ENCODE peak calls at places on chromosomes 6 and 20, in seven cellular contexts. One of them, this sample, is unnamed.

GRCh38 chr6:20686142-20686541 is 151.9 kb downstream of the CDKAL1 start:
- DNase-seq in colonic mucosa: no peak
- DNase-seq in A549: peak; percentile 10
- DNase-seq in right atrium auricular region: no peak
- DNase-seq in H1: no peak
- DNase-seq in cardiac muscle cell: no peak
- DNase-seq in uterus: no peak
- DNase-seq in this sample: no peak

GRCh38 chr6:155190667-155191066 is 73.1 kb upstream of the CLDN20 start:
- DNase-seq in colonic mucosa: no peak
- DNase-seq in A549: no peak
- DNase-seq in right atrium auricular region: no peak
- DNase-seq in H1: no peak
- DNase-seq in cardiac muscle cell: no peak
- DNase-seq in uterus: no peak
- DNase-seq in this sample: no peak

GRCh38 chr20:47989957-47990356 is 204.7 kb upstream of the SULF2 start:
- DNase-seq in colonic mucosa: peak; percentile 43
- DNase-seq in A549: no peak
- DNase-seq in right atrium auricular region: no peak
- DNase-seq in H1: no peak
- DNase-seq in cardiac muscle cell: no peak
- DNase-seq in uterus: no peak
- DNase-seq in this sample: no peak

GRCh38 chr6:121430514-121431460 is 4.7 kb upstream of the GJA1 start:
- DNase-seq in colonic mucosa: no peak
- DNase-seq in A549: peak; percentile 59
- DNase-seq in right atrium auricular region: no peak
- DNase-seq in H1: no peak
- DNase-seq in cardiac muscle cell: peak; percentile 46
- DNase-seq in uterus: no peak
- DNase-seq in this sample: no peak

GRCh38 chr6:72861935-72862432 is 240.1 kb downstream of the KCNQ5 start:
- DNase-seq in colonic mucosa: no peak
- DNase-seq in A549: no peak
- DNase-seq in right atrium auricular region: no peak
- DNase-seq in H1: no peak
- DNase-seq in cardiac muscle cell: peak; percentile 12
- DNase-seq in uterus: no peak
- DNase-seq in this sample: no peak

GRCh38 chr20:3115190-3116107 is 30.9 kb upstream of the AVP start:
- DNase-seq in colonic mucosa: no peak
- DNase-seq in A549: peak; percentile 77
- DNase-seq in right atrium auricular region: no peak
- DNase-seq in H1: peak; percentile 64
- DNase-seq in cardiac muscle cell: peak; percentile 68
- DNase-seq in uterus: peak; percentile 27
- DNase-seq in this sample: no peak

GRCh38 chr6:33869826-33870423 is 66.1 kb upstream of the MLN start:
- DNase-seq in colonic mucosa: no peak
- DNase-seq in A549: no peak
- DNase-seq in right atrium auricular region: no peak
- DNase-seq in H1: peak; percentile 56
- DNase-seq in cardiac muscle cell: no peak
- DNase-seq in uterus: no peak
- DNase-seq in this sample: no peak

GRCh38 chr6:4774715-4775590 is 1.3 kb upstream of the CDYL start:
- DNase-seq in colonic mucosa: peak; percentile 47
- DNase-seq in A549: no peak
- DNase-seq in right atrium auricular region: no peak
- DNase-seq in H1: peak; percentile 73
- DNase-seq in cardiac muscle cell: peak; percentile 59
- DNase-seq in uterus: no peak
- DNase-seq in this sample: no peak

GRCh38 chr6:170439366-170440351 is 113.4 kb downstream of the PSMB1 start:
- DNase-seq in colonic mucosa: no peak
- DNase-seq in A549: no peak
- DNase-seq in right atrium auricular region: no peak
- DNase-seq in H1: no peak
- DNase-seq in cardiac muscle cell: no peak
- DNase-seq in uterus: peak; percentile 9
- DNase-seq in this sample: no peak

GRCh38 chr6:151109361-151109760 is 130.4 kb upstream of the AKAP12 start:
- DNase-seq in colonic mucosa: no peak
- DNase-seq in A549: no peak
- DNase-seq in right atrium auricular region: no peak
- DNase-seq in H1: no peak
- DNase-seq in cardiac muscle cell: no peak
- DNase-seq in uterus: no peak
- DNase-seq in this sample: no peak

DNA sequence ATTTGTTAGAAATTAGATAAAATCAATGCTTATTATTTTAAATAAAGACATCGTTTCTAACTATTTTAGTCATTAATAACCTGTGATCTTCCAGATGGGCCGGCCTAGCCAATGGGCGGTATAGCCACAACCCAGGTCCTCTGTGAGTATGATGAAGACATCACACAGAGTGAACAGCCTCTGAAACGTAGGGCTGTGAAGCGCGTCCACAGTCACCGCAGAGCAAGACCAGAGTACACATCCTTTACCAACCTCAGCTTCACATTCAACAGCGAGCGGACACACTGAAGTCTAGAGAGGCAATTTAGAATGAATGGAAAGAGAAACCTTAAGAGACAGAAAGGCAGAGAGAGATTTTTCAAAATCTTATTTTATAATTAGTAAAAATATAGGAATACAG is 125.0 kb upstream of the RPS6KA2 start:
- DNase-seq in colonic mucosa: no peak
- DNase-seq in A549: no peak
- DNase-seq in right atrium auricular region: no peak
- DNase-seq in H1: no peak
- DNase-seq in cardiac muscle cell: no peak
- DNase-seq in uterus: no peak
- DNase-seq in this sample: no peak
- H3K4me3 ChIP-seq in colonic mucosa: no peak overlapping the region
- H3K4me3 ChIP-seq in A549: no peak overlapping the region
- H3K4me3 ChIP-seq in right atrium auricular region: no peak overlapping the region
- H3K4me3 ChIP-seq in H1: no peak overlapping the region
- H3K4me3 ChIP-seq in cardiac muscle cell: no peak overlapping the region
- H3K4me3 ChIP-seq in uterus: no peak overlapping the region
- H3K4me3 ChIP-seq in this sample: no peak overlapping the region

GRCh38 chr20:54209216-54209813 is 1.4 kb downstream of the PFDN4 start:
- DNase-seq in colonic mucosa: no peak
- DNase-seq in A549: no peak
- DNase-seq in right atrium auricular region: no peak
- DNase-seq in H1: no peak
- DNase-seq in cardiac muscle cell: no peak
- DNase-seq in uterus: no peak
- DNase-seq in this sample: no peak
- H3K27ac ChIP-seq in colonic mucosa: no peak overlapping the region
- H3K27ac ChIP-seq in A549: peak overlapping the region; percentile 97
- H3K27ac ChIP-seq in right atrium auricular region: no peak overlapping the region
- H3K27ac ChIP-seq in H1: no peak overlapping the region
- H3K27ac ChIP-seq in cardiac muscle cell: no peak overlapping the region
- H3K27ac ChIP-seq in uterus: no peak overlapping the region
- H3K27ac ChIP-seq in this sample: no peak overlapping the region

GRCh38 chr6:41503435-41503768 is 42.8 kb upstream of the FOXP4 start:
- DNase-seq in colonic mucosa: no peak
- DNase-seq in A549: no peak
- DNase-seq in right atrium auricular region: no peak
- DNase-seq in H1: no peak
- DNase-seq in cardiac muscle cell: no peak
- DNase-seq in uterus: no peak
- DNase-seq in this sample: no peak
- H3K4me3 ChIP-seq in colonic mucosa: no peak overlapping the region
- H3K4me3 ChIP-seq in A549: peak overlapping the region; percentile 54
- H3K4me3 ChIP-seq in right atrium auricular region: no peak overlapping the region
- H3K4me3 ChIP-seq in H1: peak overlapping the region; percentile 30
- H3K4me3 ChIP-seq in cardiac muscle cell: no peak overlapping the region
- H3K4me3 ChIP-seq in uterus: no peak overlapping the region
- H3K4me3 ChIP-seq in this sample: peak overlapping the region; percentile 19

DNA sequence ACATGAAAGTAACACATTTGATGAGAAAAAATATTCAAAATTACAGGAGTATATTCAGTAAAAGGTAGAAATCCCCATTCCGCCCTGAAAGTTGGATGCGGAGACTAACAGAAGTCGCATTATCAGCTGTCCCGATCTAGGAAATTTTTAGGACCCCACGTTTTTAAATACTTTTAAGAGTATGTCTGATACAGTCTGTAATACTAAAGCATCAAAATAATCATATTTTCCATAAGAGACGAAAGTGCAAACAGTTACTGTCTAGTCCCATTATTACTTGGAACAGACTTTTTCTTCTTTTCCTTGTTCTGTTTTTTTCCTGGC is 642 bp downstream of the PLAGL1 start:
- DNase-seq in colonic mucosa: no peak
- DNase-seq in A549: no peak
- DNase-seq in right atrium auricular region: no peak
- DNase-seq in H1: no peak
- DNase-seq in cardiac muscle cell: no peak
- DNase-seq in uterus: no peak
- DNase-seq in this sample: no peak
- H3K27ac ChIP-seq in colonic mucosa: peak overlapping the region; percentile 70
- H3K27ac ChIP-seq in A549: peak overlapping the region; percentile 89
- H3K27ac ChIP-seq in right atrium auricular region: peak overlapping the region; percentile 70
- H3K27ac ChIP-seq in H1: no peak overlapping the region
- H3K27ac ChIP-seq in cardiac muscle cell: no peak overlapping the region
- H3K27ac ChIP-seq in uterus: peak overlapping the region; percentile 75
- H3K27ac ChIP-seq in this sample: peak overlapping the region; percentile 17

DNA sequence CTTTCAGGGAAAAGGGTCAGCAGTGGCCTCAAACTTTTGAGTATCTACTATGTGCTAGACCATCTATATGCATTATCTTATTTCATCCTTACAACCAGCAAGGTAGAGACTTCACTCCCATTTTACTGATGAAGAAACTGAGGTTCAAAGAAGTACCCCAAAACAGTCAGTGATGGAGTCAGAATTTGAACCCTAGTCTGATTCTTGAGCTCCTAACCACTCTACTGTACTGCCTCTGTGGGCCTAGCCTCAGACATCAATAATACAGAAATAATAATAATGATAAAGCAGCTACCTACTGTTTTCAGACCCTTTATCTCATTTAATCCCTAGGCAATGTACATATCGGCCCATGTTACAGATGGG is 8.4 kb downstream of the ADA start:
- DNase-seq in colonic mucosa: no peak
- DNase-seq in A549: no peak
- DNase-seq in right atrium auricular region: no peak
- DNase-seq in H1: no peak
- DNase-seq in cardiac muscle cell: no peak
- DNase-seq in uterus: no peak
- DNase-seq in this sample: no peak
- H3K4me3 ChIP-seq in colonic mucosa: no peak overlapping the region
- H3K4me3 ChIP-seq in A549: no peak overlapping the region
- H3K4me3 ChIP-seq in right atrium auricular region: peak overlapping the region; percentile 16
- H3K4me3 ChIP-seq in H1: no peak overlapping the region
- H3K4me3 ChIP-seq in cardiac muscle cell: no peak overlapping the region
- H3K4me3 ChIP-seq in uterus: no peak overlapping the region
- H3K4me3 ChIP-seq in this sample: no peak overlapping the region

GRCh38 chr6:119334535-119335264 is 14.9 kb downstream of the MAN1A1 start:
- DNase-seq in colonic mucosa: no peak
- DNase-seq in A549: no peak
- DNase-seq in right atrium auricular region: no peak
- DNase-seq in H1: no peak
- DNase-seq in cardiac muscle cell: no peak
- DNase-seq in uterus: no peak
- DNase-seq in this sample: no peak
- H3K27ac ChIP-seq in colonic mucosa: no peak overlapping the region
- H3K27ac ChIP-seq in A549: no peak overlapping the region
- H3K27ac ChIP-seq in right atrium auricular region: peak overlapping the region; percentile 33
- H3K27ac ChIP-seq in H1: no peak overlapping the region
- H3K27ac ChIP-seq in cardiac muscle cell: no peak overlapping the region
- H3K27ac ChIP-seq in uterus: no peak overlapping the region
- H3K27ac ChIP-seq in this sample: no peak overlapping the region

DNA sequence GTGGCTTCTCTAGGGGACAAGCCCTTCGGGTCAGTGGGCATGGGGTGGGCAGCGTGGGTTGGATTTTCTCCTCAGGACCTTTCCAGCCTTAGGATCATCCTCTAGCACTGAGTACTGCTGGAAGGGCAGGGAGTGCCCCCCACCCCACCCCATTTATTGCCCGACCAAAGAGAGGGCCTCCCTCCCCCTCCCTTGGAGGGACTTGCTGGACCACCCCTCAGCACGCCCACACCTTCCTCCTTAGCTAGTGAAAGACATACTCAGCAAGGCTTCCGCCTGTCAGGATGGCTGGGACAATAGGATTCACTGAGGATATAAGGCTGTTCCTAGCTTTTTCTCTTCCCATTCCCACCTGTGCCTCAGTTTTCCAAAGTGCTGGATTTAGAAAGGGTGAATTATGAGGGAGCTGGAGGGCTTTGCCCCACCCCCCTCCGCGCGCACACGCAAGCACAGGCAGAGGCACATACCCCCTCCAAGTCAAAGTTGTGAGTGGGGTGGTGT is 859 bp upstream of the SLC29A1 start:
- DNase-seq in colonic mucosa: no peak
- DNase-seq in A549: no peak
- DNase-seq in right atrium auricular region: no peak
- DNase-seq in H1: no peak
- DNase-seq in cardiac muscle cell: no peak
- DNase-seq in uterus: no peak
- DNase-seq in this sample: no peak
- H3K4me3 ChIP-seq in colonic mucosa: peak overlapping the region; percentile 67
- H3K4me3 ChIP-seq in A549: peak overlapping the region; percentile 60
- H3K4me3 ChIP-seq in right atrium auricular region: peak overlapping the region; percentile 67
- H3K4me3 ChIP-seq in H1: peak overlapping the region; percentile 40
- H3K4me3 ChIP-seq in cardiac muscle cell: no peak overlapping the region
- H3K4me3 ChIP-seq in uterus: peak overlapping the region; percentile 36
- H3K4me3 ChIP-seq in this sample: no peak overlapping the region

GRCh38 chr6:75249837-75250236 is 6.2 kb upstream of the COX7A2 start:
- DNase-seq in colonic mucosa: no peak
- DNase-seq in A549: no peak
- DNase-seq in right atrium auricular region: no peak
- DNase-seq in H1: no peak
- DNase-seq in cardiac muscle cell: no peak
- DNase-seq in uterus: no peak
- DNase-seq in this sample: no peak

GRCh38 chr6:75246386-75246785 is 2.8 kb upstream of the COX7A2 start:
- DNase-seq in colonic mucosa: no peak
- DNase-seq in A549: no peak
- DNase-seq in right atrium auricular region: no peak
- DNase-seq in H1: no peak
- DNase-seq in cardiac muscle cell: no peak
- DNase-seq in uterus: no peak
- DNase-seq in this sample: no peak

GRCh38 chr6:75243333-75244062 is at the start of gene COX7A2:
- DNase-seq in colonic mucosa: peak; percentile 94
- DNase-seq in A549: peak; percentile 97
- DNase-seq in right atrium auricular region: peak; percentile 95
- DNase-seq in H1: peak; percentile 83
- DNase-seq in cardiac muscle cell: peak; percentile 96
- DNase-seq in uterus: peak; percentile 86
- DNase-seq in this sample: peak; percentile 83

DNA sequence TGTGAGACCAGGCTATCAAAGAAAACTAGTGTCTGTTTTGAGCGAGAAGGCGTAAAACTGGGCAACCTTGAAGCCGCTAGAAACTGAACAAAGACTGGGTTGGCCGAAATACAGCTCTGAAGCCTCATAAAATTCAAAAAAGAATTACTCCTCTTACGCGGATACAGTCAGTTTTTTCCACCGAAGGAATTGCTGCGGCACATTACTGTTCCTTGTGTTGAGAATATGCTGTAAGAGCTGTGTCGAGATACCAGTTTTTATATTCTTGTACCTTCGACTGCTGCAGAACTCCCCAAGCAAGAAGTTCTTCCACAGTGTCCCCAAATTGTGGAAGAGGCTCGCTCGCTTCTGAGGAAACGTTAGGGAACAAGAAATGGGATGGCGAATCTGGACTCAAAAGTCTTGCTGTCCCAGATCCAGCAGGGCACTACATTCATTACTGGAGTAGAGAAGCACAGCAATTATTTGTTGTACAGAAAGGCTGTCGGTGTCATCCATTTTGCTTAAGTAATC is 518 bp upstream of the COX7A2 start:
- DNase-seq in colonic mucosa: peak; percentile 23
- DNase-seq in A549: no peak
- DNase-seq in right atrium auricular region: no peak
- DNase-seq in H1: no peak
- DNase-seq in cardiac muscle cell: no peak
- DNase-seq in uterus: no peak
- DNase-seq in this sample: no peak
- H3K27ac ChIP-seq in colonic mucosa: peak overlapping the region; percentile 91
- H3K27ac ChIP-seq in A549: peak overlapping the region; percentile 96
- H3K27ac ChIP-seq in right atrium auricular region: peak overlapping the region; percentile 92
- H3K27ac ChIP-seq in H1: peak overlapping the region; percentile 52
- H3K27ac ChIP-seq in cardiac muscle cell: peak overlapping the region; percentile 90
- H3K27ac ChIP-seq in uterus: peak overlapping the region; percentile 92
- H3K27ac ChIP-seq in this sample: peak overlapping the region; percentile 76

This sample was measured in RWPE2.